ENCODE peak calls at places on chromosomes 13 and 19, in five cellular contexts. L is GM12865, F is mucosa of descending colon, A is lower leg skin, E is body of pancreas. O is an unnamed sample.

GRCh38 chr13:41917641-41918040 is 43.3 kb downstream of the VWA8 start:
- DNase-seq in L (peak), F (no peak), A (no peak), E (no peak), O (peak)

GRCh38 chr13:32098275-32098674 is 66.7 kb downstream of the FRY start:
- DNase-seq in L (no peak), F (no peak), A (no peak), E (no peak), O (no peak)

GRCh38 chr19:38676878-38677646 is 29.6 kb downstream of the ACTN4 start:
- DNase-seq in L (no peak), F (no peak), A (no peak), E (no peak), O (no peak)

GRCh38 chr13:43405457-43405856 is 381.3 kb downstream of the ENOX1 start:
- DNase-seq in L (no peak), F (no peak), A (no peak), E (no peak), O (no peak)

GRCh38 chr13:114115191-114115671 is 17.2 kb downstream of the RASA3 start:
- DNase-seq in L (no peak), F (peak), A (peak), E (peak), O (peak)

GRCh38 chr19:21322528-21322927 is 6.7 kb downstream of the ZNF708 start:
- DNase-seq in L (no peak), F (no peak), A (no peak), E (peak), O (no peak)

GRCh38 chr19:11322269-11323024 is 17.0 kb downstream of the RAB3D start:
- DNase-seq in L (no peak), F (no peak), A (no peak), E (no peak), O (no peak)

GRCh38 chr19:9205506-9206113 is 13.8 kb downstream of the OR7D4 start:
- DNase-seq in L (peak), F (peak), A (peak), E (peak), O (peak)

GRCh38 chr13:43074824-43075510 is 51.6 kb downstream of the DNAJC15 start:
- DNase-seq in L (peak), F (no peak), A (no peak), E (no peak), O (peak)

GRCh38 chr19:7917292-7918061 is 2.7 kb upstream of the SNAPC2 start:
- DNase-seq in L (peak), F (peak), A (no peak), E (peak), O (peak)

GRCh38 chr13:39777021-39777420 is 121.6 kb downstream of the COG6 start:
- DNase-seq in L (no peak), F (no peak), A (no peak), E (no peak), O (no peak)

GRCh38 chr19:38616265-38616664 is 1.5 kb downstream of the MAP4K1 start:
- DNase-seq in L (peak), F (no peak), A (no peak), E (no peak), O (no peak)

GRCh38 chr19:11408591-11408990 is 10.5 kb downstream of the RGL3 start:
- DNase-seq in L (no peak), F (no peak), A (no peak), E (no peak), O (no peak)

GRCh38 chr19:35991731-35992450 is 3.1 kb upstream of the SDHAF1 start:
- DNase-seq in L (no peak), F (no peak), A (no peak), E (no peak), O (no peak)

GRCh38 chr19:33226550-33227241 is 1.0 kb upstream of the SLC7A10 start:
- DNase-seq in L (no peak), F (peak), A (no peak), E (peak), O (peak)

GRCh38 chr19:670609-671075 is 5.5 kb upstream of the FSTL3 start:
- DNase-seq in L (no peak), F (no peak), A (no peak), E (no peak), O (peak)
- TF ChIP-seq CTCF in L (peak), F (no peak), A (no peak), E (no peak), O (no peak)

GRCh38 chr19:18488403-18488723 is 33.5 kb downstream of the ELL start:
- DNase-seq in L (no peak), F (no peak), A (no peak), E (no peak), O (no peak)
- TF ChIP-seq CTCF in L (no peak), F (no peak), A (no peak), E (no peak), O (peak)

DNA sequence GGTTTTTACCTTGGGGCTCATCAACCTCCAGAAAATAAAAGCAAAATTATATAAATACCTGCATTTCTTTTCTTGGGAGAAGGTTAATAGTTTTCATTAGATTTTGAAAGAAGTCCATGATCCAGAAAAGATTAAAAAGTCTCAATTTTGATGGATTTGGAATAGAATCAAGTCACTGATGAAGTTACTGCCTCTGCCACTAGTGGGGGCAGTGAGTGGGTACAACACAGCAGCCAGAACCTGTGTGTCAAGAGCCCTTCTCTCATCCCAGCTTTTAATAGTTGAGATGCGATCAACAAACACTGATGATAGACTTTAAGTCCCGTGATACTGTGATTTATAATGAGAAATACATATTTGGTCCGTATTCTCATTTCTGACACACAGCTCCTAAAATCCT is 686.7 kb downstream of the DIAPH3 start:
- DNase-seq in L (peak), F (no peak), A (no peak), E (no peak), O (peak)
- TF ChIP-seq CTCF in L (peak), F (no peak), A (no peak), E (peak), O (peak)

DNA sequence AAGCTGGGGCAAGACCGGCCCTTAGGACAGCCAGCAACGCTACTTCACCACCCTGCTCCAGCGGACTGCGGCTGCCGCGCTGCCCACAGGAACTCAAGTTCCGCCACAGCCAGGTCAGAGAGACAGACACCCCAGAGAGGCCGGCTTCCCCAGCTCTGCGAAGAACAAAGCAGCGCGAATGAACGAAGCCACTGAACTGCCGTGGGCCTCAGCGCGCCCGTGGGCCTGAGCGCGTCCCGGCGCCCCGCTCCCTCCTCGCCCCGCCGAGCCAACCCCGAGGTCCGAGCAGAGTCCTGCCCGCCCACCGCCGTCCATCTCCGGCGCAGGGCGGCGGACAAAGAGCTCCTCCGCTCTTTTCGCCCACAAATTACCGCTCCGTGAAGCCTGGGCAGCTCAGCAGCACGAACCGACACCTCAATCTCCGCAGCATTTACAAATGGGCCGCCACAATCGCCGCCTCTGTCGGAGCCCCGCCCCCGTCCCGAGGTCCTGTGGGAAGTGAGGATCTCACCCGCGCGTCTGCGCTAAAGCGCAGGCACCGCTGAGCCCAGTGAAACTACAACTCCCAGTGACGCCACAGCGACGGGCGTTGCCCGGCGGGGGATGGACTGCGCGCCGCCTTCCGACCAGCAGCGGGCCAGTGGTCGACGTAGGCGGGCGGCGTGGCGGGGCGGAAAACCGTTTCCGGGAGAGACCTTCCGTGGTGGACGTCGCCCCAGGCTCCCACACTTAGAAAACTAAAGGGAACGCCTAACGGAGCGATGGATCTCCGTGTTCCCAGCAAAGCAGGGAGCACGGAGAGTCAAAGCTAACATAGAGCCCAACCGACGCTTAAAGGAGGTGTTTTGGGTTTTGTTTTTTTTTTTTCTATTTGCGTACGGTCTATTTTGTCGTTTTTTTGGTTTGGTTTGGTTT is 158.7 kb downstream of the RNF17 start:
- DNase-seq in L (peak), F (peak), A (peak), E (peak), O (peak)
- TF ChIP-seq CTCF in L (no peak), F (peak), A (no peak), E (peak), O (no peak)

DNA sequence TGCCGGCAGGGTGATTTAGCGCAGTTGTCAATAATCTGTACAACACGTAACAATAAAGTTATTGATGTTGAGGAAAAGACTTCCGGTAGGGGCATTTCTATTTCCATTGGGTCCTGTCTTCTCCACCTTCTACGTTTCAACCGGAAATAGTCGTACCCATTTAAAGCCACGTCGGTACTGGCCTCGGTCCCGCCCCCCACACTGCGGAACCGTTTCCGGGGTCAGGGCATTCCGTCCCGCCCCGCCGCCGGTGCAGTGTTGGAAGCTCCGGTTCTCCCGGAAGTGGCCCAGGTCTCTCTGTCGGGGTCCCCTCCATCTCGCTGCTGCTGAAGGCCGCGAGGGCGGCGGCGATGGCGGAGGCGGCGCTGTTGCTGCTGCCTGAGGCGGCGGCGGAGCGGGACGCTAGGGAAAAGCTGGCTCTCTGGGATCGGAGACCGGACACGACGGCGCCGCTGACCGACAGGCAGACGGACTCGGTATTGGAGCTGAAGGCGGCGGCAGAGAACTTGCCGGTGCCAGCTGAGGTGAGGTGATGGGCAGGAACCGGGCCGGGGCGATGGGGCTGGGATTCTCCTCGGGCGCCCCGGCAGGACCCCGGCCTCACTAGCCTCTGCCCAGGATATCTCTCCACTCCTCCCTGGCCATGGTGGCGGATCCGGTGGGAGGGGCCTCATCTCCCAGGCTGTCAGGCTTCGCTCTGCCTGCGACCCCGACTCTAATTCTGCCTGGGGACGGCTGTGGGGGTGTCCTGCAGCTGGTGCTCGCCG is at the start of gene COG3:
- DNase-seq in L (peak), F (peak), A (peak), E (peak), O (peak)
- TF ChIP-seq CTCF in L (peak), F (peak), A (no peak), E (peak), O (no peak)

GRCh38 chr19:3801412-3802096 is 15.4 kb upstream of the MATK start:
- DNase-seq in L (peak), F (peak), A (peak), E (peak), O (peak)
- TF ChIP-seq CTCF in L (no peak), F (no peak), A (no peak), E (no peak), O (no peak)

DNA sequence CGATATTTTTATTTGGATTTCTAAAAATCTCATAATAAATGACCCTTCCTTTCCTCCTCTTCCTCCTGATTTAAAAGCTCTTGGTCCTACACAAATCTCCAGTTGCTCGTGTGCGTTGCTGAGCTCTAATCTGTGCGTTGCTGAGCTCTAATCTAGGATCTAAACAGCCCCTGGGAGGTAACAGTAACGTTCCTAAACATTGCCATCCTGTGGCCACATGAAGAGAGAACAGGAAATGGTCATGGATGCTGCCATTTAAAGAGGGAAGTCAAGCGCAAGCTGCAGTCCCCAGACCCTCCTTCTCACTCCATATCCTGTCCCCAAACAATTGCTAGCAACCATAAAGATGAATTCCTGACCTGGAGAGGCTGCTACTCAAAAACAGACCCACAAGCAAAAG is 170.8 kb downstream of the NUFIP1 start:
- DNase-seq in L (peak), F (no peak), A (no peak), E (peak), O (no peak)
- TF ChIP-seq CTCF in L (no peak), F (no peak), A (no peak), E (peak), O (no peak)

GRCh38 chr13:52812941-52813340 is 35.5 kb downstream of the PCDH8 start:
- DNase-seq in L (peak), F (no peak), A (no peak), E (no peak), O (no peak)

GRCh38 chr13:52809310-52809769 is 39.1 kb downstream of the PCDH8 start:
- DNase-seq in L (peak), F (peak), A (no peak), E (peak), O (peak)

GRCh38 chr13:52815330-52815729 is 33.1 kb downstream of the PCDH8 start:
- DNase-seq in L (no peak), F (no peak), A (no peak), E (no peak), O (no peak)
- TF ChIP-seq CTCF in L (no peak), F (no peak), A (no peak), E (no peak), O (no peak)

GRCh38 chr13:75633285-75633684 is 2.8 kb upstream of the LMO7 start:
- DNase-seq in L (no peak), F (no peak), A (no peak), E (no peak), O (no peak)

DNA sequence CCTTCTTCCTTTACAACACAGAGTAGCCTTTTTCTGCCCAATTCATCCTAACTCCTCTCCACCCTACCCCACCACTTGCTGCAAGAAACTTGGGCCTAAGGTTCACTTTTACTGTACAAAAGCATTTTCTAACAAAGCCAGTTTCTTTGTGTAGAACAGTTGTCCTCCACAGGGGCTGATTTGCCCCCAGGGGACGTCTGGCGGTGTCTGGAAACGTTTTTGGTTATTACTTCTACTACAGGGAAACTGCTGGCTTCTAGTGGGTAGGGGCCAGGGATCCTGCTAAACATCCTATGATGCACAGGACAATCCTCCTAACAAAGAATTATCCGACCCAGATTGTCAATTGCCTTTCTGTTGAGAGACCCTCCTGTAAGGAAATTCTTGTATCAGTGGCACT is 7.3 kb upstream of the LMO7 start:
- DNase-seq in L (no peak), F (no peak), A (no peak), E (no peak), O (no peak)
- TF ChIP-seq CTCF in L (no peak), F (no peak), A (no peak), E (no peak), O (no peak)

GRCh38 chr13:69556540-69557196 is 551.0 kb upstream of the ATXN8OS start:
- DNase-seq in L (no peak), F (no peak), A (no peak), E (no peak), O (no peak)
- TF ChIP-seq CTCF in L (no peak), F (no peak), A (no peak), E (no peak), O (no peak)